ENCODE peak calls at places on chromosomes 5 and 9, in nine cellular contexts. C is T-cell; M is nephron progenitor cell; B is fibroblast of pulmonary artery; T is Right ventricle myocardium superior; P is CD8-positive, alpha-beta memory T cell; S is adipocyte; K is A172; L is astrocyte of the spinal cord. O is an unnamed sample.

GRCh38 chr5:142929602-142930001 is 159.4 kb downstream of the ARHGAP26 start:
- DNase-seq in M (no peak), B (peak; percentile 8), S (no peak), K (no peak), T (peak; percentile 48), L (peak; percentile 56), C (no peak), P (peak; percentile 26), O (no peak)

GRCh38 chr9:134365791-134366222 is 39.6 kb downstream of the RXRA start:
- DNase-seq in M (peak; percentile 48), B (peak; percentile 18), S (no peak), L (peak; percentile 43), K (peak; percentile 88), T (peak; percentile 82), P (no peak), C (no peak), O (peak; percentile 57)

GRCh38 chr9:95003694-95004451 is 277.4 kb downstream of the AOPEP start:
- DNase-seq in M (peak; percentile 61), L (peak; percentile 76), B (peak; percentile 60), P (no peak), K (peak; percentile 61), T (peak; percentile 74), C (no peak), S (peak; percentile 81), O (peak; percentile 66)

GRCh38 chr5:169307648-169308047 is 6.7 kb upstream of the SLIT3 start:
- DNase-seq in T (no peak), P (no peak), B (peak; percentile 25), K (no peak), M (no peak), S (peak; percentile 37), C (no peak), L (peak; percentile 12), O (no peak)

GRCh38 chr5:163497315-163497714 is 8.1 kb upstream of the MAT2B start:
- DNase-seq in M (no peak), T (no peak), P (no peak), B (no peak), K (no peak), C (no peak), S (no peak), L (no peak), O (no peak)

GRCh38 chr5:138793481-138794010 is 40.3 kb downstream of the CTNNA1 start:
- DNase-seq in B (no peak), K (no peak), S (peak; percentile 54), L (no peak), P (no peak), T (no peak), M (no peak), C (no peak), O (no peak)

GRCh38 chr5:131622633-131623032 is 12.4 kb downstream of the RAPGEF6 start:
- DNase-seq in T (no peak), B (peak; percentile 60), S (no peak), M (no peak), L (peak; percentile 73), P (no peak), C (no peak), K (peak; percentile 32), O (peak; percentile 79)

GRCh38 chr5:122492675-122493074 is 180.6 kb downstream of the SNCAIP start:
- DNase-seq in C (no peak), K (peak; percentile 23), B (peak; percentile 21), P (no peak), S (peak; percentile 53), L (no peak), T (no peak), M (no peak), O (no peak)

GRCh38 chr9:105912868-105913516 is 218.7 kb downstream of the TMEM38B start:
- DNase-seq in L (peak; percentile 14), S (no peak), K (no peak), M (no peak), C (no peak), P (no peak), B (no peak), T (no peak), O (peak; percentile 9)

GRCh38 chr9:97907051-97907450 is 15.2 kb downstream of the TRMO start:
- DNase-seq in M (no peak), P (peak; percentile 7), C (no peak), S (no peak), K (no peak), T (no peak), L (no peak), B (no peak), O (no peak)

GRCh38 chr5:126811515-126812198 is 34.7 kb downstream of the LMNB1 start:
- DNase-seq in M (no peak), C (peak; percentile 4), T (no peak), K (peak; percentile 88), S (peak; percentile 42), L (peak; percentile 71), P (no peak), B (peak; percentile 91), O (no peak)

GRCh38 chr9:136604823-136605525 is 57.7 kb upstream of the EGFL7 start:
- DNase-seq in M (no peak), K (no peak), B (no peak), T (peak; percentile 64), S (no peak), P (no peak), L (no peak), C (no peak), O (no peak)

GRCh38 chr9:90774682-90775081 is 26.9 kb upstream of the SYK start:
- DNase-seq in S (no peak), L (no peak), K (no peak), M (no peak), P (no peak), T (no peak), B (no peak), C (no peak), O (no peak)

GRCh38 chr9:89685698-89686097 is 80.9 kb downstream of the GADD45G start:
- DNase-seq in M (no peak), P (no peak), S (no peak), K (no peak), L (no peak), T (no peak), B (no peak), C (no peak), O (no peak)

GRCh38 chr9:134320195-134320885 is 5.9 kb upstream of the RXRA start:
- DNase-seq in T (peak; percentile 34), P (no peak), B (no peak), C (no peak), S (no peak), K (no peak), L (no peak), M (no peak), O (peak; percentile 65)

GRCh38 chr9:95935861-95936578 is 60.5 kb downstream of the ERCC6L2 start:
- DNase-seq in K (no peak), M (no peak), B (no peak), T (no peak), S (no peak), P (no peak), C (no peak), L (no peak), O (no peak)

GRCh38 chr5:151155149-151155776 is 2.3 kb downstream of the ANXA6 start:
- DNase-seq in S (no peak), T (no peak), C (peak; percentile 56), K (peak; percentile 61), M (no peak), L (no peak), P (peak; percentile 41), B (no peak), O (no peak)

GRCh38 chr5:157471709-157472108 is 11.7 kb downstream of the NIPAL4 start:
- DNase-seq in T (no peak), S (peak; percentile 61), K (peak; percentile 35), M (peak; percentile 23), B (peak; percentile 46), C (no peak), L (no peak), P (no peak), O (peak; percentile 27)

GRCh38 chr5:107218457-107219193 is 452.1 kb downstream of the EFNA5 start:
- DNase-seq in L (peak; percentile 22), K (no peak), P (no peak), M (no peak), S (peak; percentile 14), T (no peak), C (no peak), B (peak; percentile 80), O (no peak)

O was measured in SJCRH30.